ENCODE peak calls at places on chromosomes 12 and 14, in four cellular contexts. F is Panc1, Z is aorta, P is thyroid gland. Y is an unnamed sample. For H3K4me1, the result is how much of the 10 kb centered on the place peaks cover.

GRCh38 chr12:65308601-65309071 is 30.2 kb downstream of the MSRB3 start:
- DNase-seq in F (no peak), Z (no peak), P (no peak), Y (no peak)

GRCh38 chr12:132608231-132609171 is 1.9 kb downstream of the LRCOL1 start:
- DNase-seq in F (no peak), Z (no peak), P (peak), Y (no peak)

GRCh38 chr14:74018029-74018703 is 922 bp downstream of the ENTPD5 start:
- DNase-seq in F (no peak), Z (no peak), P (no peak), Y (no peak)

GRCh38 chr14:41607119-41607785 is 576 bp downstream of the LRFN5 start:
- DNase-seq in F (no peak), Z (peak), P (no peak), Y (no peak)

GRCh38 chr12:90058721-90059120 is 350.1 kb upstream of the ATP2B1 start:
- DNase-seq in F (no peak), Z (no peak), P (no peak), Y (no peak)

GRCh38 chr12:124745468-124745890 is 118.2 kb downstream of the SCARB1 start:
- DNase-seq in F (no peak), Z (no peak), P (no peak), Y (no peak)

GRCh38 chr14:50340945-50341344 is 28.8 kb downstream of the DMAC2L start:
- DNase-seq in F (no peak), Z (no peak), P (no peak), Y (no peak)

GRCh38 chr12:73125148-73125547 is 853.0 kb downstream of the TRHDE start:
- DNase-seq in F (no peak), Z (no peak), P (no peak), Y (no peak)

GRCh38 chr12:120013659-120014380 is 24.8 kb downstream of the BICDL1 start:
- DNase-seq in F (peak), Z (no peak), P (no peak), Y (peak)

GRCh38 chr12:41966916-41967315 is 177.8 kb downstream of the GXYLT1 start:
- DNase-seq in F (no peak), Z (no peak), P (no peak), Y (no peak)

GRCh38 chr14:101127239-101127638 is 223.7 kb upstream of the RTL1 start:
- DNase-seq in F (no peak), Z (no peak), P (no peak), Y (no peak)

GRCh38 chr14:30456296-30456695 is 102.7 kb upstream of the G2E3 start:
- DNase-seq in F (no peak), Z (no peak), P (no peak), Y (no peak)

GRCh38 chr14:97458302-97459137 is 661.3 kb downstream of the VRK1 start:
- DNase-seq in F (no peak), Z (no peak), P (peak), Y (peak)
- H3K4me3 ChIP-seq in F (no peak), Z (no peak), P (no peak), Y (peak)

DNA sequence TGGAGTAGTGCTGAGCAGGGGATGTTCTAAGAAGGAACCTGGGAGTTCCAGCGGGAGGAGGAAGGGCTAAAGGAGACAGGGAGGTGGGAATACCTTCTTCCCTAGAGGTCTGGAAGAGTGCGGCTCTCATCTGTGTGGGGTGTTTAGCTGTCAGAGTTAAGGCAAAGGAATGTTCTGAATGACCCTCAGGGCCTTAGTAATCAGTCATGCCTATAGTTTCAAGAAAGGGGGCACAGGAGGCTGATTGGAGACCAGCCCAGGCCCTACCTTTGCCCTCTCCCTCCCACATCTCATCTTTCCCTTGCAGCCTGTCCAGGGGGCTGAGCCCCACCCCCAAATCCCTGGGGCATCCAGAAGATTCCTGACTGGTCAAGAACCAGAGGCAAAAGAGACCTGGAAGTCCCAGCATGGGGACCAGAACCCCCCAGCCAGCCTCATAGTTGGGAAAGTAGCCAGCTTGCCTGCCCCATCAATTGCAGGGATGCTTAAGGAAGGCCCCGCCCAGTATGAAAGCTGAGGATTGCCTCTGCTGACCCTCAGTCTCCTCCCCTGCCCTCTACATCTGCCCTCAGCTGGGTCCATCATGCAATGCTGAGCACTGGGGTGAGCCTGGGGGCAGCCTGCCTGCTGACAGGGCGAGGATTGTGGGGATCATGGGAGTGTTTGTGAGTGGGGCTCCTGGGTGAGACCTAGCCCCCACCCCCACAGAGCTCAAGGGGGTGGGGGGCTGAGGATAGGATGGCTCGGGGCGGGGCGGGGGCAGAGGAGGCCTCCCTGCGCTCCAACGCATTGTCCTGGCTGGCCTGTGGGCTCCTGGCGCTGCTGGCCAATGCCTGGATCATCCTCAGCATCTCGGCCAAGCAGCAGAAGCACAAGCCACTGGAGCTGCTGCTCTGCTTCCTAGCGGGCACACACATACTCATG is 1.8 kb downstream of the GPR162 start:
- DNase-seq in F (no peak), Z (no peak), P (no peak), Y (no peak)
- H3K4me1 ChIP-seq in F (under half), Z (under half), P (under half), Y (under half)

DNA sequence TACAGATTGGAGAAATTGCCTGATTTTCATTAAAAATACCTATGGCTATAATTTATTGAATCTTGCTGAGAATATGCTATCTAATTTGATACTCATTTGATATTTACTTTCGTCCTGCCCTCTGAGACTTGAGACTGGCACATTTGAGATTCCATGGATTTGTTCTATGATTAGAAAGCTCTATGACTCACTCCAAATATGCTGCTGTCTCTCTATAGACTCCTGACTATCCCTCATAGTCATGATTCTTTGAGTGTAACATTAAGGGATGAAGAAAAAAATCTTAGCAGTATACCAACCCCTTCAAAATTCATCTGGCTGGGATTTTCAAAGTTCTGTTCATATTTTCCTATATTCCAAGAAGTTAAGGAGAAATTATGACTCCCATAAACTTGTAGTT is 191.9 kb downstream of the LRIG3 start:
- DNase-seq in F (no peak), Z (no peak), P (no peak), Y (no peak)
- H3K27ac ChIP-seq in F (no peak), Z (no peak), P (no peak), Y (no peak)

GRCh38 chr14:32896979-32897723 is 41.5 kb upstream of the NPAS3 start:
- DNase-seq in F (peak), Z (no peak), P (no peak), Y (no peak)

GRCh38 chr14:32900602-32901001 is 38.1 kb upstream of the NPAS3 start:
- DNase-seq in F (no peak), Z (no peak), P (no peak), Y (no peak)

GRCh38 chr14:32898876-32899275 is 39.8 kb upstream of the NPAS3 start:
- DNase-seq in F (no peak), Z (no peak), P (no peak), Y (no peak)

GRCh38 chr14:32897724-32898064 is 41.0 kb upstream of the NPAS3 start:
- DNase-seq in F (no peak), Z (no peak), P (no peak), Y (no peak)
- H3K4me3 ChIP-seq in F (peak), Z (no peak), P (no peak), Y (no peak)

DNA sequence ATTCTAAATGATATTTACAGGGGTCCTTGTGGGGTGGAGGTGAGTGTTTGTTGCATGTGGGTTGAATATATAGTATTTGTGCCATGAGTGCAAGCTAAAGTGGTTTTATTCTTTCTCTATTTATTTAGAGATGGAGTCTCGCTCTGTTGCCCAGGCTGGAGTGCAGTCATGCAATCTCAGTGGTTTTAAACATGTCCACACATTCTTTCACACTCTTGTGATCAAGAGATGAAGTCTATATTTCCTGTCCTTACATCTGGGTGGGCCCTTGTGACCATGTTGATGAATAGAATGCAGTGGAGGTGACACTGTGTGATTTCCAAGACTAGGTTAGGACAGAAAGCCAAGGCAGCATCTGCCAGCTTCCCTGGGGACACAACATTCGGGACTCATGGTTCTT is 172.5 kb downstream of the SUDS3 start:
- DNase-seq in F (no peak), Z (no peak), P (no peak), Y (no peak)
- H3K4me1 ChIP-seq in F (under half), Z (under half), P (under half), Y (under half)

GRCh38 chr12:128820253-128820652 is 3.5 kb downstream of the SLC15A4 start:
- DNase-seq in F (no peak), Z (no peak), P (no peak), Y (no peak)
- H3K27ac ChIP-seq in F (no peak), Z (peak), P (no peak), Y (no peak)

GRCh38 chr12:26226629-26227375 is 31.4 kb downstream of the SSPN start:
- DNase-seq in F (no peak), Z (peak), P (peak), Y (no peak)
- H3K4me3 ChIP-seq in F (peak), Z (peak), P (no peak), Y (no peak)

DNA sequence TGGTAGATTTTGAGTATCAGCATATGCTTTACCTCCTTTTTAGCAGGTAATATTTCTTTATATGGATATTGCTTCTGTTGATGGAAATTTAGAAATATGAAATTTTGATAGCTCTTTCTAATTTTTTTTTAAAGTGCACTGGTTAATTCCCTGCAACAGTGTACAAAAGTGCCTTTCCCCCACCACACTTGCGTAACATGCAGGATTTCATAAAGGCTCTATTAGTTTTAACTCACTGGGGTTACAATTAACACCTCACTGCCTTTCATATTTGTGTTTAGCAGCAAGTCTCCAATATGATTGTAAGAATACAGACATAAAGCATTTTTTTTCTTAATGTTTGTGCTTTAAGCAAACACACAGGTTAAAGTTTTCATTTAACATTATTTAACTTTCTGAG is 25.6 kb downstream of the MNAT1 start:
- DNase-seq in F (no peak), Z (no peak), P (no peak), Y (no peak)
- H3K4me1 ChIP-seq in F (under half), Z (under half), P (under half), Y (under half)

DNA sequence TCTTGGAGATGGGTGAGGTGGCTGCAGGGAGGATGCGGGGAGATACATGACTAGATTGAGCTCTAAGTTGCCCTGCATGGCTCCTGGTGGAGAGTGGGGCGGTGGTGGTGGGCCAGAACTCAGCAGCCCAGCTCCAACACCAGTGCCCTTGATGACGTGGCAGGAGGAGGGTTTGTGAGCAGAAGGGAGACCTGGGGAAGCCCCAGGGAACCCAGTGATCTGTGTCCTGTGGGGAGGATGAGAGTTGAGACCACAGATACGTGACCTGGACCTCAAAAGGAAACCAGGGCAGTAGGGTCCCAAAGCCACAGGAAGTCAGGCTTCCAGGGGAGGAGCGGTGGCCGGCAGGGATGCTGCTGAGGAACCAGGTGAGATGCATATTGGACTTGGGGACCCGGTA is 989.1 kb upstream of the TMEM132C start:
- DNase-seq in F (no peak), Z (no peak), P (no peak), Y (no peak)
- H3K27ac ChIP-seq in F (no peak), Z (no peak), P (no peak), Y (no peak)

DNA sequence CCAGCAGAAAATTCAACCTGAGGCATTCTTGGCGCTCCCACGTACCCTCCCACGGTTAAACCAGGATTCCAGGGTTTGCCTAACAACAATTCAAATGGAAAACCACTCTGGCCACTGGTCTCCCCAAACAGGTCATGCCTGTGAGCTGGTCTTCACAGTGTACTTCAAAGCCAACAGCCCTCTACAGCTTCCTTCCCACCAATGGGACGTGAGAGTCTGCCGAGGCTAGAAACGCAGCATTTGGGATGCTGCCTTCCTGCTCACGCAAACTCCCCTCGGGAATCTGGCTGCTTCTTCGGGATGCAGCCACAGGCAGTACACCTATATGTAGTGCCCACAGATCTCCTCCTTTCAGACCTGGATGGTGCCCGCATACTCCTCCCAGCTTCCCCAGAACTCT is 149.1 kb downstream of the KLHL28 start:
- DNase-seq in F (no peak), Z (no peak), P (no peak), Y (no peak)
- H3K4me3 ChIP-seq in F (no peak), Z (no peak), P (no peak), Y (no peak)